ENCODE peak calls at places on chromosomes 6 and 20, in four cellular contexts. O, M, H and W are unnamed samples.

GRCh38 chr6:161748535-161749386 is 474.9 kb upstream of the AGPAT4 start:
- DNase-seq in O (peak; percentile 33), M (peak; percentile 19), H (peak; percentile 47), W (no peak)

GRCh38 chr6:139029470-139030210 is 1.1 kb downstream of the ABRACL start:
- DNase-seq in O (peak; percentile 85), M (peak; percentile 63), H (peak; percentile 17), W (no peak)

GRCh38 chr6:147642458-147642857 is 134.0 kb downstream of the SAMD5 start:
- DNase-seq in O (peak; percentile 45), M (peak; percentile 27), H (peak; percentile 68), W (no peak)

GRCh38 chr20:48294942-48295341 is 509.7 kb upstream of the SULF2 start:
- DNase-seq in O (no peak), M (no peak), H (no peak), W (no peak)

GRCh38 chr20:19775353-19776201 is 17.5 kb downstream of the RIN2 start:
- DNase-seq in O (no peak), M (no peak), H (peak; percentile 93), W (no peak)

GRCh38 chr6:127855542-127856159 is 45.2 kb downstream of the THEMIS start:
- DNase-seq in O (peak; percentile 64), M (peak; percentile 71), H (peak; percentile 58), W (no peak)

GRCh38 chr6:83536034-83536646 is 23.8 kb downstream of the PRSS35 start:
- DNase-seq in O (peak; percentile 67), M (peak; percentile 76), H (peak; percentile 78), W (peak; percentile 33)

GRCh38 chr6:83055366-83055964 is 10.2 kb downstream of the UBE3D start:
- DNase-seq in O (peak; percentile 62), M (peak; percentile 69), H (peak; percentile 60), W (no peak)

GRCh38 chr20:19738936-19739335 is 19.1 kb upstream of the RIN2 start:
- DNase-seq in O (no peak), M (peak; percentile 9), H (peak; percentile 74), W (no peak)

GRCh38 chr6:154041001-154041400 is 2.0 kb downstream of the OPRM1 start:
- DNase-seq in O (no peak), M (no peak), H (no peak), W (no peak)

GRCh38 chr20:1505361-1505760 is 14.1 kb upstream of the SIRPB2 start:
- DNase-seq in O (no peak), M (peak; percentile 25), H (peak; percentile 98), W (no peak)

GRCh38 chr6:4693566-4693965 is 82.6 kb upstream of the CDYL start:
- DNase-seq in O (no peak), M (no peak), H (no peak), W (no peak)

GRCh38 chr6:170172825-170173231 is 118.0 kb downstream of the DLL1 start:
- DNase-seq in O (no peak), M (no peak), H (no peak), W (no peak)
- H3K4me3 ChIP-seq in O (no peak overlapping the region), M (no peak overlapping the region), H (no peak overlapping the region), W (no peak overlapping the region)

GRCh38 chr6:69735029-69735428 is 61.8 kb downstream of the LMBRD1 start:
- DNase-seq in O (no peak), M (no peak), H (peak; percentile 2), W (no peak)

GRCh38 chr6:69732045-69732444 is 64.8 kb downstream of the LMBRD1 start:
- DNase-seq in O (no peak), M (peak; percentile 61), H (no peak), W (no peak)

GRCh38 chr6:69729870-69730449 is 66.8 kb downstream of the LMBRD1 start:
- DNase-seq in O (peak; percentile 25), M (peak; percentile 32), H (peak; percentile 8), W (no peak)

DNA sequence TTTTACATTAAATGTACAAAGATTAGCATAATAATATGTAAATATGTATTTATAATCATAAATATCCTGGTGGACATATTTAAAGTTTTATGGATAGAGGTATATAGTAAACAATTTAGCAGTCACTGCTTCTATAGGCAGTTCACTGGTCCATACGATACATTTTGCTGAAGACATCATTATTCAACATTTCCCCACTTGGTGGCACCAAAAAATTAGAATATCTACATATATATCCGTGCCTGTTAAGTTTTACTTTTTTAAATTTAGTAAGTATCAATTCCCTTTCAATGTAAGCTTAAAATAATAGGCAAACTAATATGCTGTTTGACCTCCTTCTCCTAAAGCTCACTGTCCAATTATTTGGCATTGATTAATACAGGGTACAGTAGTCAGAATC is 64.2 kb downstream of the LMBRD1 start:
- DNase-seq in O (peak; percentile 40), M (peak; percentile 48), H (peak; percentile 38), W (no peak)
- TF ChIP-seq CTCF in O (no peak), M (peak; percentile 31), H (peak; percentile 46), W (no peak)

GRCh38 chr6:29926081-29926794 is 16.1 kb upstream of the HLA-A start:
- DNase-seq in O (peak; percentile 54), M (peak; percentile 8), H (no peak), W (no peak)
- H3K4me3 ChIP-seq in O (peak overlapping the region; percentile 76), M (peak overlapping the region; percentile 57), H (no peak overlapping the region), W (peak overlapping the region; percentile 51)

DNA sequence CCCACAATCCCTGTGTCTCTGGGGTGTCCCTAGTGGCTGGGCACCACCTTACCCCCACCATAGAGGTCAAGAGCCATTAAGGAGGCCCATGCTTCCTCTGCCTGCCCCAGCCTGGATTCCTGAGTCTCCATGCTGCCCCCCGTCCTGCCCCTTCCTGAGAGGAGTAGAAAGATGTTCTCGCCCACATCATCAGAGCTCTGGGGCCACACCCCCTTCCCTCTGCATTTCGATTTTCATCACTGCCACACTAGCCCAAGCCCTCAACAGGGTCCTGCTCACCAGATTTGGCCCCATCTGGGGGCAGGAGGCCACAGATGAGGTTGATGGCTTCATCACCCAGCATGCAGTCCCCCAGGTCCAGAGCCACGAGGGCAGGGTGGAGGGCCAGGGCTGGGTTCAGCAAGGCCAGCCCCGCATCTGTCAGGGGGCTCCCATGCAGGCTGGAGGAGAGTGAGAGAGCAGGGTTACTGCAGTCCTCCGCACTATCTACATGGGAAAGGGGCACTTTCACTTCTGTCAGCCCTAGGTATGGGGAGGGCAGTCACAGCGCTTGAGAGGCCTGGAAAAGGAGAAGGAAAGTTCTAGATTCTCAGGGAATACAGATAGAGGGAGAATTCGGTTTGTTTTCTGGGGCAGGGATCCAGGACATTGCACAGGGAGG is 1.5 kb downstream of the LRRC73 start:
- DNase-seq in O (no peak), M (no peak), H (no peak), W (no peak)
- TF ChIP-seq CTCF in O (no peak), M (no peak), H (no peak), W (no peak)

DNA sequence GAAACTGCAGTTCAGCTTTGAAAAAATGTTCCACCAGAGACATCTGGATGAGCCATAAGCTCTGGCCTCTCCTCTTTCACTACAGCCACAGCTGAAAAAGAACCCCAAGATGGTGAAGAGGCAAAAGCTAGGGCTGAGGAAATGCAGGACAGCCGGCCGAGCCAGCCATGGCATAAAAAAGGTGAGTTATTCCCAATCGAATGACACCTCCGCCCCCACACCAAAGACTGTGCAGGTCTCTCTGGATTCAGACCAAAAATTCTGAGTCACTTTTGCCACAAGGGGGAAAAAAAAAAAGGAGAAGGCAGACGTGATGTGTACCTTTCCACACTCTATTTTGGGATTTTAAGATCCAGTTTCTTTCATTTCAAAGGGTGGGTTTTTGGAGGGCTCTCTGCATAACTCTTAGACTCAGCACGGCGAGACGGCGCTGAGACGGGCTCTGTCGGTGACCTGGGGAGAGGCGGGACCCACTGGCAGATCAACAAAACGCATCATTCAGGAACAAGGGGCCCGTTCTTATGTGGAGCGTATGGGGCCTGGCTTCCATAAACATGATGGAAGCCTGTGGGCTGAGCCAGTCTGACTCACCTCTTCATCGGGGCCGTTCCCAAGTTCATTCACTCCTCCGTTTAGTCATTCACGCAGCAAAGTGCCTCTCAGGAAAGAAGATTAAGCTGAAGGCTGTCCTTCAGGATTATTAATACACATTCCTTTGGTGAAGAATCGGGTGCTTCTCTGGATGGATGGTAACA is 54.8 kb downstream of the NFATC2 start:
- DNase-seq in O (peak; percentile 75), M (peak; percentile 89), H (peak; percentile 99), W (peak; percentile 37)
- H3K4me3 ChIP-seq in O (no peak overlapping the region), M (no peak overlapping the region), H (peak overlapping the region; percentile 63), W (no peak overlapping the region)